ENCODE peak calls at places on chromosomes 6 and 20, in nine cellular contexts. R is GM12865, H is astrocyte of the spinal cord, Q is AG10803, S is uterus, O is fibroblast of lung, J is A549, P is GM23338, M is gastrocnemius medialis. F is an unnamed sample.
A peak's percentile ranks its signal among the peaks of the same experiment; 100 is the strongest.

GRCh38 chr20:56897318-56897962 is 268.3 kb downstream of the TFAP2C start:
- DNase-seq in O (no peak), P (peak; percentile 40), H (no peak), J (no peak), S (no peak), R (no peak), M (no peak), Q (no peak), F (no peak)

GRCh38 chr20:44050925-44051660 is 135.9 kb downstream of the JPH2 start:
- DNase-seq in H (no peak), P (no peak), S (no peak), R (no peak), O (no peak), Q (no peak), J (no peak), M (no peak), F (no peak)

GRCh38 chr6:54291738-54292137 is 16.5 kb upstream of the TINAG start:
- DNase-seq in H (peak; percentile 74), S (no peak), R (peak; percentile 40), P (no peak), Q (peak; percentile 64), J (no peak), O (peak; percentile 40), M (no peak), F (peak; percentile 25)

GRCh38 chr20:32150291-32150848 is 40.9 kb downstream of the TM9SF4 start:
- DNase-seq in Q (no peak), H (no peak), O (no peak), S (no peak), M (no peak), R (no peak), P (no peak), J (no peak), F (no peak)

GRCh38 chr6:118562248-118562647 is 14.2 kb downstream of the PLN start:
- DNase-seq in J (no peak), R (no peak), M (no peak), Q (no peak), P (no peak), O (no peak), S (no peak), H (no peak), F (no peak)

GRCh38 chr6:154731296-154732218 is 1.7 kb upstream of the SCAF8 start:
- DNase-seq in M (no peak), O (no peak), R (no peak), P (peak; percentile 27), J (no peak), Q (no peak), S (no peak), H (no peak), F (no peak)

GRCh38 chr6:1208876-1209275 is 103.0 kb upstream of the FOXQ1 start:
- DNase-seq in P (no peak), Q (peak; percentile 38), S (no peak), O (no peak), J (no peak), R (no peak), H (no peak), M (no peak), F (no peak)

GRCh38 chr20:61391185-61391584 is 139.1 kb downstream of the CDH4 start:
- DNase-seq in R (no peak), J (no peak), O (no peak), P (no peak), M (no peak), H (no peak), Q (no peak), S (no peak), F (no peak)

GRCh38 chr20:1897486-1897885 is 2.3 kb downstream of the SIRPA start:
- DNase-seq in R (peak; percentile 34), H (no peak), O (peak; percentile 27), P (no peak), J (no peak), S (no peak), Q (no peak), M (no peak), F (peak; percentile 38)

GRCh38 chr20:32508775-32509119 is 76.4 kb downstream of the NOL4L start:
- DNase-seq in M (no peak), Q (no peak), J (no peak), H (no peak), R (no peak), S (no peak), P (no peak), O (no peak), F (no peak)

GRCh38 chr6:161369339-161369738 is 95.5 kb upstream of the AGPAT4 start:
- DNase-seq in Q (peak; percentile 94), M (no peak), H (peak; percentile 85), P (peak; percentile 24), R (no peak), S (no peak), J (peak; percentile 15), O (peak; percentile 95), F (peak; percentile 90)

GRCh38 chr6:40097590-40097989 is 163.3 kb upstream of the MOCS1 start:
- DNase-seq in R (no peak), S (no peak), Q (no peak), H (no peak), O (no peak), P (no peak), M (no peak), J (no peak), F (no peak)

GRCh38 chr6:132261354-132261753 is 139.9 kb downstream of the MOXD1 start:
- DNase-seq in P (no peak), R (no peak), J (no peak), Q (peak; percentile 25), H (no peak), S (no peak), O (peak; percentile 17), M (no peak), F (no peak)

GRCh38 chr6:53691667-53692133 is 26.1 kb upstream of the KLHL31 start:
- DNase-seq in R (peak; percentile 2), Q (peak; percentile 1), P (no peak), O (no peak), M (no peak), J (no peak), H (no peak), S (no peak), F (peak; percentile 14)

GRCh38 chr6:13194852-13195251 is 133.5 kb downstream of the TBC1D7 start:
- DNase-seq in O (peak; percentile 71), S (no peak), R (peak; percentile 72), M (peak; percentile 14), J (peak; percentile 55), Q (peak; percentile 74), P (peak; percentile 80), H (peak; percentile 52), F (peak; percentile 71)

GRCh38 chr6:71333700-71334099 is 45.1 kb downstream of the OGFRL1 start:
- DNase-seq in P (no peak), J (peak; percentile 6), S (no peak), O (peak; percentile 90), R (no peak), M (peak; percentile 32), H (peak; percentile 71), Q (peak; percentile 93), F (peak; percentile 94)

GRCh38 chr6:170183521-170183920 is 107.4 kb downstream of the DLL1 start:
- DNase-seq in Q (no peak), J (no peak), H (no peak), M (no peak), P (no peak), S (no peak), R (no peak), O (no peak), F (no peak)

GRCh38 chr6:109696355-109696754 is 5.3 kb downstream of the FIG4 start:
- DNase-seq in M (no peak), H (no peak), P (no peak), R (no peak), O (no peak), J (no peak), S (no peak), Q (no peak), F (no peak)

GRCh38 chr6:53615633-53616449 is 49.7 kb downstream of the KLHL31 start:
- DNase-seq in O (peak; percentile 82), P (peak; percentile 13), S (no peak), Q (peak; percentile 33), J (peak; percentile 80), H (peak; percentile 76), M (no peak), R (no peak), F (peak; percentile 76)

GRCh38 chr20:1388706-1389483 is 4.0 kb downstream of the FKBP1A start:
- DNase-seq in Q (peak; percentile 47), S (no peak), P (no peak), H (no peak), R (no peak), O (no peak), M (no peak), J (no peak), F (no peak)

GRCh38 chr6:118124851-118125250 is 217.8 kb downstream of the SLC35F1 start:
- DNase-seq in P (no peak), J (no peak), M (no peak), R (no peak), S (no peak), Q (no peak), O (no peak), H (no peak), F (no peak)

GRCh38 chr20:34762031-34762555 is 57.9 kb downstream of the TP53INP2 start:
- DNase-seq in M (no peak), S (no peak), J (no peak), P (no peak), R (no peak), H (no peak), O (no peak), Q (no peak), F (no peak)

GRCh38 chr6:116277124-116277523 is 2.6 kb downstream of the TSPYL1 start:
- DNase-seq in Q (no peak), R (no peak), P (no peak), J (no peak), S (no peak), O (no peak), H (no peak), M (no peak), F (no peak)
- H3K4me3 ChIP-seq in Q (peak overlapping the region; percentile 58), R (peak overlapping the region; percentile 77), P (peak overlapping the region; percentile 84), J (peak overlapping the region; percentile 24), S (peak overlapping the region; percentile 21), O (peak overlapping the region; percentile 90), H (peak overlapping the region; percentile 88), M (peak overlapping the region; percentile 99), F (peak overlapping the region; percentile 92)

DNA sequence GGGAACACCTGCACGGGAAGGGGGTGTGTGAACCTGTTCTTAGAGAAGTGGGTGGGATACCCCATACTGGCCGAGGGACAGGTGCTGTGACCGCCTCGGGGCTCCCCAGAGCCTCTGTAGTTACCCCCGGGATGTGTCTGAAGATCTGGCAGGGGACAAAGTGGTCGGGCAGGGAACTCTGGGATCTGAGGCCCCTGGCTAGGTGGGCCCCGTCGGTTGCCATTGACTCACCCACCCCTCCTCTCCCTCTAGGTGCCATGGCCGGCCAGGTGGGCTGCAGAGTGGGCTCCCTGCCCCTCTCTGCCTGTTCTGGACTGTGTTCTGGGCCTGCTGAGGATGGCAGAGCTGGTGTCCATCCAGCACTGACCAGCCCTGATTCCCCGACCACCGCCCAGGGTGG is 4.3 kb downstream of the BIRC7 start:
- DNase-seq in O (no peak), R (no peak), P (no peak), M (no peak), S (no peak), J (no peak), H (no peak), Q (no peak), F (no peak)
- TF ChIP-seq CTCF in O (no peak), R (no peak), P (no peak), M (no peak), S (no peak), J (no peak), H (no peak), Q (no peak), F (no peak)

GRCh38 chr6:166866839-166867637 is 89.3 kb downstream of the RNASET2 start:
- DNase-seq in M (no peak), H (no peak), O (no peak), J (no peak), S (no peak), R (no peak), P (no peak), Q (no peak), F (no peak)
- H3K4me3 ChIP-seq in M (no peak overlapping the region), H (no peak overlapping the region), O (no peak overlapping the region), J (no peak overlapping the region), S (no peak overlapping the region), R (no peak overlapping the region), P (no peak overlapping the region), Q (no peak overlapping the region), F (no peak overlapping the region)

GRCh38 chr6:33313105-33313708 is 671 bp downstream of the TAPBP start:
- DNase-seq in M (no peak), O (peak; percentile 27), Q (no peak), S (no peak), J (no peak), R (peak; percentile 34), H (peak; percentile 36), P (peak; percentile 75), F (no peak)
- TF ChIP-seq CTCF in M (no peak), O (no peak), Q (no peak), S (no peak), J (no peak), R (no peak), H (no peak), P (no peak), F (no peak)

F was measured in fibroblast of the aortic adventitia.